ENCODE peak calls at places on chromosome 11, in five cellular contexts. J is activated CD4-positive, CD25-positive, alpha-beta regulatory T cell; L is astrocyte of the spinal cord; Z is right atrium auricular region; O is HuH-7.5. K is an unnamed sample.

GRCh38 chr11:95231881-95232605 is 1.0 kb upstream of the SESN3 start:
- DNase-seq in J (peak; percentile 23), L (peak; percentile 62), Z (peak; percentile 82), O (no peak), K (peak; percentile 90)

GRCh38 chr11:111173221-111173620 is 72.3 kb upstream of the POU2AF2 start:
- DNase-seq in J (no peak), L (peak; percentile 22), Z (no peak), O (no peak), K (peak; percentile 52)

GRCh38 chr11:121478226-121478894 is 25.6 kb upstream of the SORL1-AS1 start:
- DNase-seq in J (no peak), L (no peak), Z (no peak), O (no peak), K (no peak)

GRCh38 chr11:112310414-112310813 is 49.8 kb upstream of the PLET1 start:
- DNase-seq in J (no peak), L (no peak), Z (no peak), O (no peak), K (no peak)

GRCh38 chr11:107592256-107592655 is 1.3 kb downstream of the ELMOD1 start:
- DNase-seq in J (no peak), L (no peak), Z (no peak), O (no peak), K (no peak)

GRCh38 chr11:86167499-86168161 is 76.9 kb upstream of the EED start:
- DNase-seq in J (no peak), L (no peak), Z (no peak), O (no peak), K (peak; percentile 38)

GRCh38 chr11:111982019-111982464 is 43.2 kb upstream of the DLAT start:
- DNase-seq in J (peak; percentile 22), L (peak; percentile 56), Z (no peak), O (peak; percentile 49), K (peak; percentile 87)

GRCh38 chr11:130069684-130070108 is at the start of gene APLP2:
- DNase-seq in J (peak; percentile 96), L (peak; percentile 99), Z (peak; percentile 99), O (peak; percentile 88), K (peak; percentile 99)

GRCh38 chr11:101848262-101848661 is 66.5 kb upstream of the CEP126 start:
- DNase-seq in J (no peak), L (peak; percentile 36), Z (no peak), O (no peak), K (peak; percentile 30)

GRCh38 chr11:20934521-20934920 is 265.1 kb downstream of the NELL1 start:
- DNase-seq in J (no peak), L (no peak), Z (no peak), O (no peak), K (no peak)

GRCh38 chr11:73147771-73148681 is 5.9 kb upstream of the FCHSD2 start:
- DNase-seq in J (no peak), L (no peak), Z (peak; percentile 59), O (no peak), K (peak; percentile 25)